ENCODE peak calls at places on chromosome 11, in ten cellular contexts. D, G, S, N, Q, L, F, M, H and V are unnamed samples. For H3K4me1, the result is how much of the 10 kb centered on the place peaks cover.

GRCh38 chr11:61334434-61335354 is 1.7 kb downstream of the TKFC start:
- DNase-seq in F (peak), Q (no peak), L (no peak), M (peak), S (peak), H (no peak), D (no peak), G (no peak), N (no peak), V (peak)

GRCh38 chr11:110362916-110363574 is 66.6 kb upstream of the RDX start:
- DNase-seq in D (peak), S (peak), L (peak), F (no peak), Q (no peak), M (peak), N (no peak), H (peak), G (no peak), V (no peak)

GRCh38 chr11:70549796-70550195 is 151.5 kb downstream of the CTTN start:
- DNase-seq in M (no peak), S (no peak), D (no peak), H (no peak), G (no peak), F (no peak), N (no peak), L (no peak), Q (no peak), V (no peak)

GRCh38 chr11:130511765-130512164 is 63.3 kb downstream of the ADAMTS15 start:
- DNase-seq in Q (no peak), D (peak), G (no peak), L (no peak), H (no peak), N (no peak), M (no peak), S (no peak), F (no peak), V (no peak)

GRCh38 chr11:112226062-112226921 is at the start of gene PTS:
- DNase-seq in N (peak), S (peak), F (peak), Q (peak), L (peak), H (peak), M (peak), D (peak), G (peak), V (peak)

GRCh38 chr11:22449441-22449840 is 111.3 kb downstream of the SLC17A6 start:
- DNase-seq in S (no peak), G (no peak), M (no peak), Q (no peak), H (no peak), D (no peak), F (no peak), N (no peak), L (no peak), V (no peak)

GRCh38 chr11:19573666-19574065 is 139.0 kb upstream of the NAV2 start:
- DNase-seq in Q (no peak), S (no peak), M (no peak), F (no peak), G (no peak), H (no peak), D (no peak), L (peak), N (no peak), V (no peak)

GRCh38 chr11:129277216-129277838 is 85.2 kb upstream of the ARHGAP32 start:
- DNase-seq in N (no peak), D (no peak), L (no peak), M (no peak), F (no peak), S (peak), H (no peak), G (no peak), Q (no peak), V (no peak)

GRCh38 chr11:103622296-103622695 is 414.1 kb upstream of the DDI1 start:
- DNase-seq in Q (no peak), S (no peak), N (no peak), H (no peak), D (no peak), L (no peak), M (no peak), G (no peak), F (no peak), V (no peak)

GRCh38 chr11:33256031-33256807 is 962 bp upstream of the HIPK3 start:
- DNase-seq in N (no peak), M (no peak), S (no peak), L (no peak), H (no peak), F (no peak), G (peak), Q (no peak), D (no peak), V (no peak)

GRCh38 chr11:132784441-132784840 is 747.9 kb downstream of the OPCML start:
- DNase-seq in G (no peak), L (peak), D (no peak), H (no peak), N (no peak), M (peak), F (no peak), S (no peak), Q (no peak), V (no peak)

GRCh38 chr11:127590319-127590718 is 589.7 kb upstream of the KIRREL3 start:
- DNase-seq in H (no peak), M (no peak), N (no peak), S (no peak), L (no peak), F (no peak), D (no peak), G (no peak), Q (no peak), V (no peak)

GRCh38 chr11:46253258-46254134 is 24.0 kb upstream of the CREB3L1 start:
- DNase-seq in D (peak), L (no peak), Q (no peak), S (peak), G (no peak), N (no peak), M (no peak), H (no peak), F (no peak), V (peak)

GRCh38 chr11:96827164-96827563 is 437.4 kb downstream of the JRKL start:
- DNase-seq in H (no peak), M (peak), G (no peak), S (peak), F (no peak), N (no peak), D (no peak), Q (no peak), L (no peak), V (no peak)

GRCh38 chr11:79419120-79419519 is 21.7 kb downstream of the TENM4 start:
- DNase-seq in H (peak), N (no peak), S (peak), F (no peak), G (peak), Q (no peak), M (peak), D (peak), L (no peak), V (no peak)

GRCh38 chr11:2641623-2642022 is 58.2 kb downstream of the KCNQ1OT1 start:
- DNase-seq in G (no peak), M (no peak), Q (no peak), L (no peak), N (no peak), H (no peak), S (no peak), D (no peak), F (no peak), V (no peak)

GRCh38 chr11:130403967-130404366 is 24.4 kb downstream of the ADAMTS8 start:
- DNase-seq in H (no peak), S (no peak), L (no peak), N (no peak), G (no peak), F (no peak), D (no peak), Q (no peak), M (no peak), V (no peak)

GRCh38 chr11:115528217-115528616 is 24.0 kb upstream of the CADM1 start:
- DNase-seq in N (no peak), H (no peak), L (peak), S (peak), M (no peak), D (no peak), Q (no peak), G (no peak), F (no peak), V (no peak)

GRCh38 chr11:70738661-70739060 is 340.3 kb downstream of the CTTN start:
- DNase-seq in H (no peak), G (no peak), M (no peak), N (no peak), Q (peak), L (no peak), D (no peak), F (no peak), S (no peak), V (no peak)

GRCh38 chr11:112157274-112157766 is 6.6 kb downstream of the IL18 start:
- DNase-seq in N (no peak), G (peak), Q (no peak), F (no peak), S (peak), M (peak), L (no peak), D (peak), H (peak), V (no peak)

GRCh38 chr11:69822676-69823494 is 3.7 kb upstream of the FGF3 start:
- DNase-seq in Q (no peak), H (no peak), L (no peak), N (no peak), F (no peak), M (no peak), D (no peak), S (no peak), G (no peak), V (no peak)

GRCh38 chr11:40168461-40168860 is 1291.0 kb downstream of the LRRC4C start:
- DNase-seq in Q (no peak), H (no peak), F (no peak), M (no peak), S (no peak), D (no peak), N (no peak), G (no peak), L (no peak), V (no peak)

GRCh38 chr11:35539256-35539655 is 13.8 kb upstream of the PAMR1 start:
- DNase-seq in L (no peak), D (no peak), M (no peak), G (no peak), N (no peak), S (no peak), H (no peak), F (no peak), Q (no peak), V (no peak)
- H3K27ac ChIP-seq in L (peak), D (no peak), M (peak), G (no peak), N (no peak), S (peak), H (no peak), F (no peak), Q (no peak), V (no peak)

GRCh38 chr11:7573193-7573557 is 59.4 kb downstream of the PPFIBP2 start:
- DNase-seq in G (no peak), Q (no peak), H (no peak), M (no peak), D (no peak), N (no peak), L (no peak), F (no peak), S (no peak), V (no peak)

GRCh38 chr11:7575841-7576451 is 62.1 kb downstream of the PPFIBP2 start:
- DNase-seq in M (no peak), H (no peak), S (peak), D (no peak), G (peak), F (peak), Q (no peak), L (peak), N (no peak), V (no peak)

GRCh38 chr11:7576671-7577225 is 62.9 kb downstream of the PPFIBP2 start:
- DNase-seq in G (no peak), L (peak), Q (no peak), M (no peak), H (no peak), D (no peak), F (peak), N (no peak), S (no peak), V (no peak)

GRCh38 chr11:7573558-7574296 is 59.9 kb downstream of the PPFIBP2 start:
- DNase-seq in M (no peak), G (no peak), F (no peak), S (peak), L (no peak), Q (no peak), H (no peak), D (peak), N (no peak), V (peak)

DNA sequence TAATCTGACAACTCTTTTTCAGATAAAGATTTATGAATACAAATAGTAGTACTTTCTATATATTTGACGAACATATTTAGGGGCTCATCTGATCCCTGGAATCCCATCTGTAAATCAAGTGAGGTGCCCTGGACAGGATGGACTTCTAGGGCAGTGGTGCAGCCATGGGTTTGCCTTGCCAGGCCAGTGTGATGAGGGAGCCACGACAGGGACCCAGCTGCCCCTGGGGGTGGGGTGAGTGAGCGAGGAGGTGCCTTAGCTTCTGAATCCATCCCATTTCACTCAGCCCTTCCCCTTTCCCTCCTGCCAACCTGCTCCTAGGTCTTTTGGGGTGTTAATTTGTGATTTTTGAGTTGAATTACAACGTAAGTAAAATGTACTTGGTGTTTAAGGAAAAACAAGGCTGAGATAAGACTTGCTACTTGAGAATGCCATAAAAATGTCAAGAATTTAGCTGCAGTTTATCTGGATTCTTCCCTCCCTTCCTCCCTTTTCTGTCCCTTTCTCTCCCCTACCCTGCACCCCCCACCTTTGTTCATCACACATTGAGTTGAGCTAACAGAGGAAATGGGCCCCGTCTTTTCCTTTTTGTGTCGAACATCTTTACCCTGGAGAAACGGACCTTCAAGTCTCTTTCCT is 60.8 kb downstream of the PPFIBP2 start:
- DNase-seq in S (no peak), N (no peak), D (no peak), F (no peak), M (no peak), L (no peak), H (no peak), G (no peak), Q (no peak), V (no peak)
- H3K4me1 ChIP-seq in S (half or more), N (under half), D (half or more), F (under half), M (half or more), L (under half), H (under half), G (half or more), Q (half or more), V (half or more)

GRCh38 chr11:123481647-123482046 is 51.6 kb downstream of the GRAMD1B start:
- DNase-seq in L (no peak), G (no peak), S (no peak), H (no peak), Q (no peak), N (no peak), D (no peak), F (no peak), M (no peak), V (peak)
- H3K4me3 ChIP-seq in L (no peak), G (no peak), S (no peak), H (no peak), Q (no peak), N (no peak), D (no peak), F (no peak), M (no peak), V (no peak)

GRCh38 chr11:126440792-126441514 is 85.5 kb downstream of the ST3GAL4 start:
- DNase-seq in H (peak), D (peak), M (peak), L (peak), G (peak), Q (peak), N (peak), S (peak), F (peak), V (peak)
- H3K27ac ChIP-seq in H (no peak), D (no peak), M (no peak), L (no peak), G (peak), Q (no peak), N (no peak), S (no peak), F (no peak), V (no peak)

DNA sequence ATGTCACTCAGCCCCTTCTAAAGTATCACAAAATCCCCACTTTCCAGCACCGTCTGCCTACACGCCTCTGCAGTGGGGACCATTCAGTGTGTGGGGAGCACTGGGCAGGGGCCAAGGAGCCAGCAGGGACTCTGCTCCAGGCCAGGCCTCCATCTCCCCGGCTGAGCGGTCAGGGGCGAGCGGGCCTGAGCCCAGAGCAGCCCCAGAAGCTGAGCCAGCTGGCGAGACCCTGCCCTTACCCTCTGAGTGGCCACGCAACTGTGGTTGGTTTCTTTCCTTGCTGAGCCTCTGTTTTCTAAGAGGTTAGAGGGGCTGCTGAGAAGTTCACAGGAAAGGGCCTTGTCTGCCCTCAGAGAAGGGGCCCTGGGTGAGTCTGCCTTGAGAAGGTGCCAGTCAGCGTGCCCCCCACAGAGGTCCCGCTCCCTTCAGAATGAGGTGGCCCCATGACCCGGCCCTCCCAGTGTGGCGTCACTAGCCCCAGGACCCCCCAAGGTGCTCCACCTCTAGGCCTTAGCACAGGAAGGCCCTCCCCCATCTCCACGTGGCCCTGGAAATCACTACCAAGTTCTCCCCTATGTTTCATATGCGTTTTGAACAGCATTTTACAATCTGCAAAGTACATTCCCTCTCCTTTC is 46.9 kb downstream of the WNT11 start:
- DNase-seq in D (no peak), N (no peak), G (no peak), S (no peak), L (no peak), F (no peak), Q (peak), H (no peak), M (no peak), V (no peak)
- H3K4me1 ChIP-seq in D (under half), N (under half), G (under half), S (under half), L (under half), F (under half), Q (under half), H (under half), M (under half), V (under half)

DNA sequence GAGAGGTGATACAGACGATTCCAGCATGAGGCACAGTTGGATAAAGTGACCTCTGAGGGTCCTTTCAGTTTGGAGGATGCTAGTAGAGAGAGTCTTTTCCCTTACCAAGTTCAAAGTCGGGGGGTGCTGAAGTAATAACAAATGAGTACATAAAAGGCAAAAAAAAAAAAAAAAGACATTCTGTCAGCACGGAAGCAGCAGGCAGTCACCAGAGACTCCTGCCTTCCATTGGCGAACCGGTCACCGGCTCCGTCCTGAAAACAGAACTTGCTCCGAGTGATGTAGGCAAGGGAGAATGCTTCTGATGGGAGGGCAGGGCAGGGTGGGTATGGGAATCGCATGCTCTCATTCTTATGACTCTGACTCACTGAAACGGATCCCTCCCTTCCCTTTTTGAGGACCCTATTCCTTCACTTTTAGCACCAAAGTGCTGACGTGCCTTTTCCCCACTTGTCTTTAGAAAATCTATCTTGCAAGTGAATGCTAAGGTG is 65.9 kb downstream of the PRR5L start:
- DNase-seq in F (no peak), G (no peak), D (peak), M (peak), Q (peak), L (peak), N (no peak), H (no peak), S (peak), V (no peak)
- H3K4me3 ChIP-seq in F (no peak), G (peak), D (peak), M (peak), Q (peak), L (peak), N (no peak), H (no peak), S (no peak), V (no peak)

GRCh38 chr11:72739240-72740059 is 12.8 kb downstream of the ARAP1 start:
- DNase-seq in L (peak), H (no peak), G (no peak), M (no peak), Q (no peak), D (no peak), N (no peak), S (no peak), F (no peak), V (no peak)
- H3K27ac ChIP-seq in L (no peak), H (no peak), G (no peak), M (no peak), Q (peak), D (no peak), N (peak), S (no peak), F (no peak), V (peak)

GRCh38 chr11:86039094-86039493 is 29.8 kb downstream of the PICALM start:
- DNase-seq in D (no peak), L (no peak), H (no peak), F (no peak), Q (no peak), S (no peak), N (no peak), G (no peak), M (no peak), V (no peak)
- H3K4me1 ChIP-seq in D (under half), L (under half), H (under half), F (under half), Q (half or more), S (under half), N (under half), G (under half), M (under half), V (under half)

DNA sequence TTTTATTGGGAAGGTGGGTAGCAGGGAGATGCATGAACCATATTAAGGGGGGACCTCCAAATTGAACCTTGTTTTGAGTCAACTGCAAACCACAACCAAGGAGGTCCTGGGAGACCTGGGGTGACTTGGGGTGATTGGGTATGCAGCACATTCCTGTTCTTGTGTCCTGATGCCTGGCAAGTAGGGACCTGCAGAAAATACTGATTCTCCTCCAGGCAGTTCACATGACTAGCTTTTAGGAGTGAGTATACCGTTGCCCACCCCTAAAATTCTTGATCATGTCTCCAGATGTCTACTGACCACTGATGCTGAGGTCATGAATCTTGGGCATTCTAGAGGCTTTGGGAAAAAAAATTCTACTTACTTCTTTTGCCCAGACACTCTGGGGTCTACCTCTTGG is 6.3 kb downstream of the EHF start:
- DNase-seq in L (no peak), S (no peak), D (peak), M (no peak), F (no peak), H (no peak), N (no peak), Q (no peak), G (no peak), V (no peak)
- H3K4me3 ChIP-seq in L (no peak), S (no peak), D (peak), M (no peak), F (no peak), H (peak), N (no peak), Q (no peak), G (no peak), V (no peak)

GRCh38 chr11:102157219-102157618 is 47.0 kb downstream of the YAP1 start:
- DNase-seq in D (peak), S (peak), L (peak), H (no peak), M (peak), G (no peak), N (no peak), Q (no peak), F (peak), V (no peak)

GRCh38 chr11:102154806-102155205 is 44.6 kb downstream of the YAP1 start:
- DNase-seq in G (no peak), H (no peak), Q (no peak), D (peak), M (peak), S (no peak), F (no peak), L (no peak), N (no peak), V (no peak)

GRCh38 chr11:102155676-102156075 is 45.4 kb downstream of the YAP1 start:
- DNase-seq in F (no peak), D (no peak), S (no peak), Q (no peak), N (no peak), H (no peak), L (no peak), G (no peak), M (peak), V (no peak)

GRCh38 chr11:102163368-102163767 is 53.1 kb downstream of the YAP1 start:
- DNase-seq in H (no peak), G (no peak), D (no peak), L (no peak), N (no peak), F (no peak), Q (no peak), S (no peak), M (no peak), V (no peak)

GRCh38 chr11:102158151-102158734 is 48.0 kb downstream of the YAP1 start:
- DNase-seq in S (no peak), D (peak), F (no peak), G (no peak), L (no peak), H (no peak), M (no peak), N (no peak), Q (no peak), V (no peak)
- H3K27ac ChIP-seq in S (peak), D (peak), F (no peak), G (no peak), L (peak), H (no peak), M (no peak), N (no peak), Q (no peak), V (no peak)